ENCODE peak calls at places on chromosomes 2 and 18, in four cellular contexts. R is heart right ventricle; N is HL-60; B is stimulated activated CD8-positive, alpha-beta memory T cell treated with anti-CD3 and anti-CD28 coated beads, Interleukin-15, amount 100 ng/mL, for 48 hours. X is an unnamed sample.

GRCh38 chr2:200421270-200421669 is 88.6 kb downstream of the KCTD18 start:
- DNase-seq in R (no peak), N (no peak), B (no peak), X (no peak)

GRCh38 chr2:57673983-57674382 is 372.6 kb upstream of the VRK2 start:
- DNase-seq in R (no peak), N (no peak), B (no peak), X (no peak)

GRCh38 chr2:153432381-153432780 is 46.2 kb downstream of the RPRM start:
- DNase-seq in R (no peak), N (no peak), B (no peak), X (no peak)

GRCh38 chr2:229815858-229816257 is 101.5 kb upstream of the DNER start:
- DNase-seq in R (no peak), N (no peak), B (no peak), X (no peak)

GRCh38 chr2:83368461-83368860 is 1090.6 kb downstream of the SUCLG1 start:
- DNase-seq in R (no peak), N (no peak), B (no peak), X (no peak)

GRCh38 chr2:107542314-107542740 is 284.4 kb upstream of the RGPD4 start:
- DNase-seq in R (no peak), N (no peak), B (no peak), X (no peak)

GRCh38 chr18:48589797-48590519 is 51.1 kb downstream of the CTIF start:
- DNase-seq in R (peak; percentile 77), N (no peak), B (no peak), X (no peak)

GRCh38 chr2:241505086-241505780 is 3.2 kb downstream of the STK25 start:
- DNase-seq in R (no peak), N (no peak), B (no peak), X (no peak)

GRCh38 chr2:9212661-9213411 is 6.2 kb downstream of the ASAP2 start:
- DNase-seq in R (no peak), N (no peak), B (no peak), X (no peak)

X was measured in T-helper 2 cell treated with Interferon-gamma antibody and Interleukin-4, amounts not matched to agents 5 μg/mL and 100 μg/mL, for 36 hours.